ENCODE peak calls at places on chromosomes 4 and X, in four cellular contexts. One of them, this sample, is unnamed.

GRCh38 chr4:53490161-53490915 is 100.9 kb downstream of the LNX1 start:
- DNase-seq in NCI-H510A: no peak
- DNase-seq in activated CD8-positive, alpha-beta memory T cell treated with anti-CD3 and anti-CD28 coated beads for 4 hours: no peak
- DNase-seq in activated naive CD8-positive, alpha-beta T cell treated with anti-CD3 and anti-CD28 coated beads, Interleukin-2, amount 50 U/mL, for 24 hours: no peak
- DNase-seq in this sample: no peak

GRCh38 chrX:104668550-104668949 is 102.6 kb downstream of the IL1RAPL2 start:
- DNase-seq in NCI-H510A: no peak
- DNase-seq in activated CD8-positive, alpha-beta memory T cell treated with anti-CD3 and anti-CD28 coated beads for 4 hours: no peak
- DNase-seq in activated naive CD8-positive, alpha-beta T cell treated with anti-CD3 and anti-CD28 coated beads, Interleukin-2, amount 50 U/mL, for 24 hours: no peak
- DNase-seq in this sample: no peak

GRCh38 chrX:150767045-150767395 is 73.8 kb downstream of the MTMR1 start:
- DNase-seq in NCI-H510A: no peak
- DNase-seq in activated CD8-positive, alpha-beta memory T cell treated with anti-CD3 and anti-CD28 coated beads for 4 hours: no peak
- DNase-seq in activated naive CD8-positive, alpha-beta T cell treated with anti-CD3 and anti-CD28 coated beads, Interleukin-2, amount 50 U/mL, for 24 hours: no peak
- DNase-seq in this sample: no peak

GRCh38 chr4:14700083-14700482 is 302.2 kb upstream of the CPEB2 start:
- DNase-seq in NCI-H510A: no peak
- DNase-seq in activated CD8-positive, alpha-beta memory T cell treated with anti-CD3 and anti-CD28 coated beads for 4 hours: no peak
- DNase-seq in activated naive CD8-positive, alpha-beta T cell treated with anti-CD3 and anti-CD28 coated beads, Interleukin-2, amount 50 U/mL, for 24 hours: no peak
- DNase-seq in this sample: no peak

GRCh38 chr4:124135409-124135813 is 577.1 kb downstream of the ANKRD50 start:
- DNase-seq in NCI-H510A: no peak
- DNase-seq in activated CD8-positive, alpha-beta memory T cell treated with anti-CD3 and anti-CD28 coated beads for 4 hours: no peak
- DNase-seq in activated naive CD8-positive, alpha-beta T cell treated with anti-CD3 and anti-CD28 coated beads, Interleukin-2, amount 50 U/mL, for 24 hours: no peak
- DNase-seq in this sample: no peak

GRCh38 chrX:106649523-106650428 is 38.0 kb downstream of the RADX start:
- DNase-seq in NCI-H510A: no peak
- DNase-seq in activated CD8-positive, alpha-beta memory T cell treated with anti-CD3 and anti-CD28 coated beads for 4 hours: no peak
- DNase-seq in activated naive CD8-positive, alpha-beta T cell treated with anti-CD3 and anti-CD28 coated beads, Interleukin-2, amount 50 U/mL, for 24 hours: no peak
- DNase-seq in this sample: no peak

GRCh38 chr4:25351777-25352421 is 25.2 kb upstream of the ANAPC4 start:
- DNase-seq in NCI-H510A: no peak
- DNase-seq in activated CD8-positive, alpha-beta memory T cell treated with anti-CD3 and anti-CD28 coated beads for 4 hours: no peak
- DNase-seq in activated naive CD8-positive, alpha-beta T cell treated with anti-CD3 and anti-CD28 coated beads, Interleukin-2, amount 50 U/mL, for 24 hours: no peak
- DNase-seq in this sample: no peak

GRCh38 chr4:107122736-107123135 is 86.6 kb upstream of the DKK2 start:
- DNase-seq in NCI-H510A: no peak
- DNase-seq in activated CD8-positive, alpha-beta memory T cell treated with anti-CD3 and anti-CD28 coated beads for 4 hours: no peak
- DNase-seq in activated naive CD8-positive, alpha-beta T cell treated with anti-CD3 and anti-CD28 coated beads, Interleukin-2, amount 50 U/mL, for 24 hours: no peak
- DNase-seq in this sample: no peak

GRCh38 chr4:38177792-38178665 is 217.8 kb downstream of the PTTG2 start:
- DNase-seq in NCI-H510A: peak
- DNase-seq in activated CD8-positive, alpha-beta memory T cell treated with anti-CD3 and anti-CD28 coated beads for 4 hours: no peak
- DNase-seq in activated naive CD8-positive, alpha-beta T cell treated with anti-CD3 and anti-CD28 coated beads, Interleukin-2, amount 50 U/mL, for 24 hours: peak
- DNase-seq in this sample: no peak

GRCh38 chr4:7466215-7466614 is 31.5 kb upstream of the PSAPL1 start:
- DNase-seq in NCI-H510A: no peak
- DNase-seq in activated CD8-positive, alpha-beta memory T cell treated with anti-CD3 and anti-CD28 coated beads for 4 hours: no peak
- DNase-seq in activated naive CD8-positive, alpha-beta T cell treated with anti-CD3 and anti-CD28 coated beads, Interleukin-2, amount 50 U/mL, for 24 hours: no peak
- DNase-seq in this sample: no peak

GRCh38 chrX:43581888-43582539 is 74.1 kb upstream of the MAOA start:
- DNase-seq in NCI-H510A: no peak
- DNase-seq in activated CD8-positive, alpha-beta memory T cell treated with anti-CD3 and anti-CD28 coated beads for 4 hours: no peak
- DNase-seq in activated naive CD8-positive, alpha-beta T cell treated with anti-CD3 and anti-CD28 coated beads, Interleukin-2, amount 50 U/mL, for 24 hours: no peak
- DNase-seq in this sample: no peak

GRCh38 chr4:40840255-40840984 is 90.7 kb downstream of the NSUN7 start:
- DNase-seq in NCI-H510A: no peak
- DNase-seq in activated CD8-positive, alpha-beta memory T cell treated with anti-CD3 and anti-CD28 coated beads for 4 hours: no peak
- DNase-seq in activated naive CD8-positive, alpha-beta T cell treated with anti-CD3 and anti-CD28 coated beads, Interleukin-2, amount 50 U/mL, for 24 hours: no peak
- DNase-seq in this sample: no peak

GRCh38 chr4:151771664-151772063 is 10.9 kb upstream of the GATB start:
- DNase-seq in NCI-H510A: no peak
- DNase-seq in activated CD8-positive, alpha-beta memory T cell treated with anti-CD3 and anti-CD28 coated beads for 4 hours: no peak
- DNase-seq in activated naive CD8-positive, alpha-beta T cell treated with anti-CD3 and anti-CD28 coated beads, Interleukin-2, amount 50 U/mL, for 24 hours: no peak
- DNase-seq in this sample: no peak

GRCh38 chrX:17082831-17083230 is 136.4 kb downstream of the REPS2 start:
- DNase-seq in NCI-H510A: no peak
- DNase-seq in activated CD8-positive, alpha-beta memory T cell treated with anti-CD3 and anti-CD28 coated beads for 4 hours: no peak
- DNase-seq in activated naive CD8-positive, alpha-beta T cell treated with anti-CD3 and anti-CD28 coated beads, Interleukin-2, amount 50 U/mL, for 24 hours: no peak
- DNase-seq in this sample: no peak

GRCh38 chrX:68462653-68463052 is 29.4 kb upstream of the OPHN1 start:
- DNase-seq in NCI-H510A: no peak
- DNase-seq in activated CD8-positive, alpha-beta memory T cell treated with anti-CD3 and anti-CD28 coated beads for 4 hours: no peak
- DNase-seq in activated naive CD8-positive, alpha-beta T cell treated with anti-CD3 and anti-CD28 coated beads, Interleukin-2, amount 50 U/mL, for 24 hours: no peak
- DNase-seq in this sample: no peak

GRCh38 chr4:138841341-138841740 is 174.2 kb upstream of the NOCT start:
- DNase-seq in NCI-H510A: no peak
- DNase-seq in activated CD8-positive, alpha-beta memory T cell treated with anti-CD3 and anti-CD28 coated beads for 4 hours: no peak
- DNase-seq in activated naive CD8-positive, alpha-beta T cell treated with anti-CD3 and anti-CD28 coated beads, Interleukin-2, amount 50 U/mL, for 24 hours: no peak
- DNase-seq in this sample: no peak

GRCh38 chr4:89904524-89904923 is 9.9 kb downstream of the MMRN1 start:
- DNase-seq in NCI-H510A: no peak
- DNase-seq in activated CD8-positive, alpha-beta memory T cell treated with anti-CD3 and anti-CD28 coated beads for 4 hours: no peak
- DNase-seq in activated naive CD8-positive, alpha-beta T cell treated with anti-CD3 and anti-CD28 coated beads, Interleukin-2, amount 50 U/mL, for 24 hours: no peak
- DNase-seq in this sample: no peak

GRCh38 chr4:128820631-128821119 is 11.2 kb downstream of the JADE1 start:
- DNase-seq in NCI-H510A: no peak
- DNase-seq in activated CD8-positive, alpha-beta memory T cell treated with anti-CD3 and anti-CD28 coated beads for 4 hours: no peak
- DNase-seq in activated naive CD8-positive, alpha-beta T cell treated with anti-CD3 and anti-CD28 coated beads, Interleukin-2, amount 50 U/mL, for 24 hours: no peak
- DNase-seq in this sample: no peak

GRCh38 chr4:9812530-9813340 is 31.3 kb downstream of the DRD5 start:
- DNase-seq in NCI-H510A: no peak
- DNase-seq in activated CD8-positive, alpha-beta memory T cell treated with anti-CD3 and anti-CD28 coated beads for 4 hours: no peak
- DNase-seq in activated naive CD8-positive, alpha-beta T cell treated with anti-CD3 and anti-CD28 coated beads, Interleukin-2, amount 50 U/mL, for 24 hours: no peak
- DNase-seq in this sample: peak

GRCh38 chrX:143663755-143664154 is 27.9 kb upstream of the SLITRK4 start:
- DNase-seq in NCI-H510A: no peak
- DNase-seq in activated CD8-positive, alpha-beta memory T cell treated with anti-CD3 and anti-CD28 coated beads for 4 hours: no peak
- DNase-seq in activated naive CD8-positive, alpha-beta T cell treated with anti-CD3 and anti-CD28 coated beads, Interleukin-2, amount 50 U/mL, for 24 hours: no peak
- DNase-seq in this sample: no peak

GRCh38 chr4:24734511-24734910 is 60.9 kb upstream of the SOD3 start:
- DNase-seq in NCI-H510A: no peak
- DNase-seq in activated CD8-positive, alpha-beta memory T cell treated with anti-CD3 and anti-CD28 coated beads for 4 hours: no peak
- DNase-seq in activated naive CD8-positive, alpha-beta T cell treated with anti-CD3 and anti-CD28 coated beads, Interleukin-2, amount 50 U/mL, for 24 hours: no peak
- DNase-seq in this sample: no peak

GRCh38 chrX:41923925-41924693 is 755 bp upstream of the CASK start:
- DNase-seq in NCI-H510A: peak
- DNase-seq in activated CD8-positive, alpha-beta memory T cell treated with anti-CD3 and anti-CD28 coated beads for 4 hours: no peak
- DNase-seq in activated naive CD8-positive, alpha-beta T cell treated with anti-CD3 and anti-CD28 coated beads, Interleukin-2, amount 50 U/mL, for 24 hours: peak
- DNase-seq in this sample: peak

GRCh38 chr4:75895744-75896314 is 6.4 kb downstream of the PPEF2 start:
- DNase-seq in NCI-H510A: no peak
- DNase-seq in activated CD8-positive, alpha-beta memory T cell treated with anti-CD3 and anti-CD28 coated beads for 4 hours: no peak
- DNase-seq in activated naive CD8-positive, alpha-beta T cell treated with anti-CD3 and anti-CD28 coated beads, Interleukin-2, amount 50 U/mL, for 24 hours: no peak
- DNase-seq in this sample: no peak

GRCh38 chr4:84451546-84451945 is 47.5 kb downstream of the NKX6-1 start:
- DNase-seq in NCI-H510A: no peak
- DNase-seq in activated CD8-positive, alpha-beta memory T cell treated with anti-CD3 and anti-CD28 coated beads for 4 hours: no peak
- DNase-seq in activated naive CD8-positive, alpha-beta T cell treated with anti-CD3 and anti-CD28 coated beads, Interleukin-2, amount 50 U/mL, for 24 hours: no peak
- DNase-seq in this sample: no peak

GRCh38 chr4:176277162-176277904 is 8.3 kb upstream of the ASB5 start:
- DNase-seq in NCI-H510A: peak
- DNase-seq in activated CD8-positive, alpha-beta memory T cell treated with anti-CD3 and anti-CD28 coated beads for 4 hours: no peak
- DNase-seq in activated naive CD8-positive, alpha-beta T cell treated with anti-CD3 and anti-CD28 coated beads, Interleukin-2, amount 50 U/mL, for 24 hours: peak
- DNase-seq in this sample: no peak

GRCh38 chrX:69109706-69110635 is 55.3 kb downstream of the PJA1 start:
- DNase-seq in NCI-H510A: no peak
- DNase-seq in activated CD8-positive, alpha-beta memory T cell treated with anti-CD3 and anti-CD28 coated beads for 4 hours: no peak
- DNase-seq in activated naive CD8-positive, alpha-beta T cell treated with anti-CD3 and anti-CD28 coated beads, Interleukin-2, amount 50 U/mL, for 24 hours: no peak
- DNase-seq in this sample: no peak

GRCh38 chrX:109830157-109830703 is 97.2 kb upstream of the ACSL4 start:
- DNase-seq in NCI-H510A: no peak
- DNase-seq in activated CD8-positive, alpha-beta memory T cell treated with anti-CD3 and anti-CD28 coated beads for 4 hours: no peak
- DNase-seq in activated naive CD8-positive, alpha-beta T cell treated with anti-CD3 and anti-CD28 coated beads, Interleukin-2, amount 50 U/mL, for 24 hours: no peak
- DNase-seq in this sample: no peak

GRCh38 chrX:104309169-104309568 is 54.4 kb upstream of the ESX1 start:
- DNase-seq in NCI-H510A: no peak
- DNase-seq in activated CD8-positive, alpha-beta memory T cell treated with anti-CD3 and anti-CD28 coated beads for 4 hours: no peak
- DNase-seq in activated naive CD8-positive, alpha-beta T cell treated with anti-CD3 and anti-CD28 coated beads, Interleukin-2, amount 50 U/mL, for 24 hours: no peak
- DNase-seq in this sample: no peak

GRCh38 chrX:151878574-151878973 is 34.1 kb upstream of the MAGEA4 start:
- DNase-seq in NCI-H510A: no peak
- DNase-seq in activated CD8-positive, alpha-beta memory T cell treated with anti-CD3 and anti-CD28 coated beads for 4 hours: no peak
- DNase-seq in activated naive CD8-positive, alpha-beta T cell treated with anti-CD3 and anti-CD28 coated beads, Interleukin-2, amount 50 U/mL, for 24 hours: no peak
- DNase-seq in this sample: no peak

GRCh38 chrX:13142891-13143290 is 98.5 kb upstream of the FAM9C start:
- DNase-seq in NCI-H510A: no peak
- DNase-seq in activated CD8-positive, alpha-beta memory T cell treated with anti-CD3 and anti-CD28 coated beads for 4 hours: no peak
- DNase-seq in activated naive CD8-positive, alpha-beta T cell treated with anti-CD3 and anti-CD28 coated beads, Interleukin-2, amount 50 U/mL, for 24 hours: no peak
- DNase-seq in this sample: no peak

GRCh38 chr4:139795476-139795875 is 129.9 kb downstream of the MGST2 start:
- DNase-seq in NCI-H510A: no peak
- DNase-seq in activated CD8-positive, alpha-beta memory T cell treated with anti-CD3 and anti-CD28 coated beads for 4 hours: no peak
- DNase-seq in activated naive CD8-positive, alpha-beta T cell treated with anti-CD3 and anti-CD28 coated beads, Interleukin-2, amount 50 U/mL, for 24 hours: no peak
- DNase-seq in this sample: no peak

This sample was measured in T-helper 2 cell treated with Interferon-gamma antibody and Interleukin-4, amounts not matched to agents 5 μg/mL and 100 μg/mL, for 36 hours.